ENCODE peak calls at places on chromosomes 6 and 20, in six cellular contexts. One of them, this sample, is unnamed.

GRCh38 chr6:42230320-42231034 is 12.8 kb upstream of the MRPS10 start:
- DNase-seq in colonic mucosa: no peak
- DNase-seq in osteoblast: peak; percentile 54
- DNase-seq in mammary epithelial cell: no peak
- DNase-seq in cardiac muscle cell: no peak
- DNase-seq in suprapubic skin: no peak
- DNase-seq in this sample: no peak

GRCh38 chr6:152124432-152125074 is 317.1 kb downstream of the ESR1 start:
- DNase-seq in mammary epithelial cell: peak; percentile 49
- DNase-seq in cardiac muscle cell: peak; percentile 62
- DNase-seq in osteoblast: peak; percentile 85
- DNase-seq in colonic mucosa: no peak
- DNase-seq in suprapubic skin: no peak
- DNase-seq in this sample: no peak

GRCh38 chr20:52150440-52151258 is 40.9 kb downstream of the ZFP64 start:
- DNase-seq in osteoblast: peak; percentile 85
- DNase-seq in suprapubic skin: no peak
- DNase-seq in mammary epithelial cell: peak; percentile 26
- DNase-seq in cardiac muscle cell: peak; percentile 56
- DNase-seq in colonic mucosa: peak; percentile 32
- DNase-seq in this sample: no peak

GRCh38 chr20:36824142-36824940 is 50.8 kb upstream of the DSN1 start:
- DNase-seq in colonic mucosa: no peak
- DNase-seq in cardiac muscle cell: no peak
- DNase-seq in suprapubic skin: no peak
- DNase-seq in osteoblast: peak; percentile 78
- DNase-seq in mammary epithelial cell: peak; percentile 73
- DNase-seq in this sample: no peak

GRCh38 chr20:51070635-51071034 is 47.7 kb upstream of the KCNG1 start:
- DNase-seq in osteoblast: no peak
- DNase-seq in suprapubic skin: no peak
- DNase-seq in cardiac muscle cell: no peak
- DNase-seq in mammary epithelial cell: no peak
- DNase-seq in colonic mucosa: no peak
- DNase-seq in this sample: no peak

GRCh38 chr6:85323435-85324040 is 126.3 kb upstream of the NT5E start:
- DNase-seq in osteoblast: peak; percentile 85
- DNase-seq in suprapubic skin: peak; percentile 83
- DNase-seq in colonic mucosa: peak; percentile 83
- DNase-seq in cardiac muscle cell: peak; percentile 88
- DNase-seq in mammary epithelial cell: peak; percentile 66
- DNase-seq in this sample: peak; percentile 50

GRCh38 chr6:113642714-113643442 is 214.3 kb upstream of the MARCKS start:
- DNase-seq in osteoblast: no peak
- DNase-seq in cardiac muscle cell: peak; percentile 96
- DNase-seq in colonic mucosa: peak; percentile 95
- DNase-seq in suprapubic skin: no peak
- DNase-seq in mammary epithelial cell: no peak
- DNase-seq in this sample: no peak

GRCh38 chr6:53246924-53247323 is 98.3 kb upstream of the GCM1 start:
- DNase-seq in mammary epithelial cell: no peak
- DNase-seq in osteoblast: peak; percentile 19
- DNase-seq in suprapubic skin: no peak
- DNase-seq in cardiac muscle cell: no peak
- DNase-seq in colonic mucosa: no peak
- DNase-seq in this sample: no peak

GRCh38 chr6:45086685-45087084 is 241.4 kb upstream of the RUNX2 start:
- DNase-seq in colonic mucosa: no peak
- DNase-seq in mammary epithelial cell: no peak
- DNase-seq in osteoblast: no peak
- DNase-seq in cardiac muscle cell: no peak
- DNase-seq in suprapubic skin: no peak
- DNase-seq in this sample: no peak

GRCh38 chr6:166605752-166606151 is 19.3 kb upstream of the RAMACL start:
- DNase-seq in osteoblast: no peak
- DNase-seq in mammary epithelial cell: no peak
- DNase-seq in suprapubic skin: no peak
- DNase-seq in cardiac muscle cell: no peak
- DNase-seq in colonic mucosa: no peak
- DNase-seq in this sample: no peak

GRCh38 chr6:126657556-126658129 is 317.7 kb downstream of the CENPW start:
- DNase-seq in cardiac muscle cell: peak; percentile 23
- DNase-seq in osteoblast: no peak
- DNase-seq in mammary epithelial cell: peak; percentile 32
- DNase-seq in suprapubic skin: no peak
- DNase-seq in colonic mucosa: peak; percentile 36
- DNase-seq in this sample: no peak

GRCh38 chr6:160030103-160030502 is 61.2 kb downstream of the IGF2R start:
- DNase-seq in mammary epithelial cell: peak; percentile 69
- DNase-seq in suprapubic skin: peak; percentile 83
- DNase-seq in osteoblast: peak; percentile 93
- DNase-seq in cardiac muscle cell: peak; percentile 87
- DNase-seq in colonic mucosa: peak; percentile 60
- DNase-seq in this sample: peak; percentile 87

GRCh38 chr6:6131492-6132109 is 124.9 kb upstream of the NRN1 start:
- DNase-seq in mammary epithelial cell: peak; percentile 21
- DNase-seq in osteoblast: peak; percentile 59
- DNase-seq in colonic mucosa: no peak
- DNase-seq in suprapubic skin: no peak
- DNase-seq in cardiac muscle cell: peak; percentile 9
- DNase-seq in this sample: no peak

GRCh38 chr6:3037578-3038365 is 30.5 kb upstream of the RIPK1 start:
- DNase-seq in cardiac muscle cell: no peak
- DNase-seq in suprapubic skin: no peak
- DNase-seq in osteoblast: no peak
- DNase-seq in colonic mucosa: no peak
- DNase-seq in mammary epithelial cell: no peak
- DNase-seq in this sample: no peak

GRCh38 chr20:57651977-57652864 is 32.0 kb upstream of the ZBP1 start:
- DNase-seq in mammary epithelial cell: no peak
- DNase-seq in colonic mucosa: peak; percentile 16
- DNase-seq in osteoblast: peak; percentile 54
- DNase-seq in cardiac muscle cell: no peak
- DNase-seq in suprapubic skin: peak; percentile 57
- DNase-seq in this sample: peak; percentile 13

GRCh38 chr6:108565893-108566292 is 5.2 kb downstream of the FOXO3 start:
- DNase-seq in mammary epithelial cell: peak; percentile 52
- DNase-seq in colonic mucosa: peak; percentile 44
- DNase-seq in suprapubic skin: peak; percentile 82
- DNase-seq in cardiac muscle cell: no peak
- DNase-seq in osteoblast: no peak
- DNase-seq in this sample: peak; percentile 87

GRCh38 chr6:110618591-110619267 is 142.3 kb upstream of the SLC22A16 start:
- DNase-seq in cardiac muscle cell: peak; percentile 28
- DNase-seq in osteoblast: no peak
- DNase-seq in mammary epithelial cell: no peak
- DNase-seq in colonic mucosa: no peak
- DNase-seq in suprapubic skin: no peak
- DNase-seq in this sample: no peak

GRCh38 chr6:111950661-111951426 is 77.6 kb upstream of the FYN start:
- DNase-seq in osteoblast: peak; percentile 76
- DNase-seq in cardiac muscle cell: no peak
- DNase-seq in colonic mucosa: no peak
- DNase-seq in suprapubic skin: peak; percentile 64
- DNase-seq in mammary epithelial cell: no peak
- DNase-seq in this sample: no peak

GRCh38 chr20:53128024-53128423 is 155.9 kb downstream of the TSHZ2 start:
- DNase-seq in cardiac muscle cell: no peak
- DNase-seq in osteoblast: no peak
- DNase-seq in colonic mucosa: no peak
- DNase-seq in mammary epithelial cell: no peak
- DNase-seq in suprapubic skin: no peak
- DNase-seq in this sample: no peak

GRCh38 chr6:24325978-24326377 is 31.9 kb downstream of the DCDC2 start:
- DNase-seq in cardiac muscle cell: no peak
- DNase-seq in mammary epithelial cell: no peak
- DNase-seq in osteoblast: no peak
- DNase-seq in suprapubic skin: no peak
- DNase-seq in colonic mucosa: no peak
- DNase-seq in this sample: no peak

GRCh38 chr20:53579581-53580375 is 13.9 kb downstream of the ZNF217 start:
- DNase-seq in suprapubic skin: no peak
- DNase-seq in mammary epithelial cell: peak; percentile 80
- DNase-seq in colonic mucosa: peak; percentile 51
- DNase-seq in osteoblast: no peak
- DNase-seq in cardiac muscle cell: no peak
- DNase-seq in this sample: peak; percentile 33

GRCh38 chr6:128173290-128173689 is 272.4 kb upstream of the THEMIS start:
- DNase-seq in mammary epithelial cell: peak; percentile 71
- DNase-seq in osteoblast: no peak
- DNase-seq in colonic mucosa: no peak
- DNase-seq in suprapubic skin: no peak
- DNase-seq in cardiac muscle cell: no peak
- DNase-seq in this sample: no peak

GRCh38 chr6:43924222-43924702 is 154.3 kb downstream of the VEGFA start:
- DNase-seq in cardiac muscle cell: no peak
- DNase-seq in colonic mucosa: no peak
- DNase-seq in suprapubic skin: peak; percentile 58
- DNase-seq in osteoblast: peak; percentile 86
- DNase-seq in mammary epithelial cell: peak; percentile 54
- DNase-seq in this sample: no peak

GRCh38 chr6:108556250-108556649 is 4.5 kb upstream of the FOXO3 start:
- DNase-seq in mammary epithelial cell: no peak
- DNase-seq in colonic mucosa: no peak
- DNase-seq in suprapubic skin: no peak
- DNase-seq in osteoblast: no peak
- DNase-seq in cardiac muscle cell: no peak
- DNase-seq in this sample: no peak

GRCh38 chr20:51386586-51386985 is 155.9 kb downstream of the NFATC2 start:
- DNase-seq in suprapubic skin: peak; percentile 40
- DNase-seq in colonic mucosa: no peak
- DNase-seq in mammary epithelial cell: no peak
- DNase-seq in osteoblast: no peak
- DNase-seq in cardiac muscle cell: no peak
- DNase-seq in this sample: no peak

GRCh38 chr20:63017826-63018411 is 11.2 kb upstream of the BHLHE23 start:
- DNase-seq in colonic mucosa: no peak
- DNase-seq in suprapubic skin: no peak
- DNase-seq in osteoblast: no peak
- DNase-seq in cardiac muscle cell: no peak
- DNase-seq in mammary epithelial cell: no peak
- DNase-seq in this sample: no peak

GRCh38 chr6:19024737-19025136 is 637.6 kb downstream of the RNF144B start:
- DNase-seq in osteoblast: no peak
- DNase-seq in colonic mucosa: no peak
- DNase-seq in mammary epithelial cell: peak; percentile 37
- DNase-seq in suprapubic skin: no peak
- DNase-seq in cardiac muscle cell: peak; percentile 84
- DNase-seq in this sample: no peak

GRCh38 chr6:138957903-138958302 is 30.1 kb downstream of the REPS1 start:
- DNase-seq in colonic mucosa: no peak
- DNase-seq in cardiac muscle cell: no peak
- DNase-seq in osteoblast: no peak
- DNase-seq in mammary epithelial cell: no peak
- DNase-seq in suprapubic skin: no peak
- DNase-seq in this sample: no peak

GRCh38 chr20:20637998-20638397 is 74.4 kb downstream of the RALGAPA2 start:
- DNase-seq in osteoblast: no peak
- DNase-seq in cardiac muscle cell: no peak
- DNase-seq in mammary epithelial cell: no peak
- DNase-seq in suprapubic skin: no peak
- DNase-seq in colonic mucosa: no peak
- DNase-seq in this sample: no peak

GRCh38 chr6:106608080-106608668 is 21.1 kb downstream of the RTN4IP1 start:
- DNase-seq in mammary epithelial cell: peak; percentile 66
- DNase-seq in colonic mucosa: peak; percentile 55
- DNase-seq in suprapubic skin: no peak
- DNase-seq in osteoblast: peak; percentile 53
- DNase-seq in cardiac muscle cell: peak; percentile 64
- DNase-seq in this sample: no peak

GRCh38 chr6:105594272-105594671 is 191.4 kb upstream of the PREP start:
- DNase-seq in suprapubic skin: no peak
- DNase-seq in osteoblast: no peak
- DNase-seq in cardiac muscle cell: no peak
- DNase-seq in mammary epithelial cell: no peak
- DNase-seq in colonic mucosa: no peak
- DNase-seq in this sample: no peak

GRCh38 chr6:34957184-34957904 is 68.3 kb downstream of the ANKS1A start:
- DNase-seq in cardiac muscle cell: no peak
- DNase-seq in colonic mucosa: no peak
- DNase-seq in osteoblast: no peak
- DNase-seq in mammary epithelial cell: no peak
- DNase-seq in suprapubic skin: no peak
- DNase-seq in this sample: peak; percentile 29
- H3K4me1 ChIP-seq in cardiac muscle cell: peaks cover 18% of the 10 kb centered on the region
- H3K4me1 ChIP-seq in colonic mucosa: no peaks in the 10 kb centered on the region
- H3K4me1 ChIP-seq in osteoblast: peaks cover 13% of the 10 kb centered on the region
- H3K4me1 ChIP-seq in mammary epithelial cell: peaks cover 5% of the 10 kb centered on the region
- H3K4me1 ChIP-seq in suprapubic skin: peaks cover 6% of the 10 kb centered on the region
- H3K4me1 ChIP-seq in this sample: peaks cover 5% of the 10 kb centered on the region

GRCh38 chr6:12968290-12968689 is 251.7 kb downstream of the PHACTR1 start:
- DNase-seq in mammary epithelial cell: no peak
- DNase-seq in osteoblast: no peak
- DNase-seq in suprapubic skin: no peak
- DNase-seq in cardiac muscle cell: no peak
- DNase-seq in colonic mucosa: no peak
- DNase-seq in this sample: no peak

GRCh38 chr6:12969933-12970332 is 253.4 kb downstream of the PHACTR1 start:
- DNase-seq in colonic mucosa: no peak
- DNase-seq in osteoblast: no peak
- DNase-seq in cardiac muscle cell: no peak
- DNase-seq in mammary epithelial cell: no peak
- DNase-seq in suprapubic skin: no peak
- DNase-seq in this sample: no peak

GRCh38 chr6:12968839-12969558 is 252.4 kb downstream of the PHACTR1 start:
- DNase-seq in cardiac muscle cell: peak; percentile 75
- DNase-seq in suprapubic skin: no peak
- DNase-seq in colonic mucosa: no peak
- DNase-seq in mammary epithelial cell: no peak
- DNase-seq in osteoblast: no peak
- DNase-seq in this sample: no peak

GRCh38 chr6:12963566-12963965 is 247.0 kb downstream of the PHACTR1 start:
- DNase-seq in mammary epithelial cell: no peak
- DNase-seq in cardiac muscle cell: no peak
- DNase-seq in colonic mucosa: no peak
- DNase-seq in osteoblast: no peak
- DNase-seq in suprapubic skin: no peak
- DNase-seq in this sample: no peak

GRCh38 chr6:12967686-12968085 is 251.1 kb downstream of the PHACTR1 start:
- DNase-seq in mammary epithelial cell: no peak
- DNase-seq in osteoblast: no peak
- DNase-seq in cardiac muscle cell: no peak
- DNase-seq in suprapubic skin: no peak
- DNase-seq in colonic mucosa: no peak
- DNase-seq in this sample: no peak
- H3K4me1 ChIP-seq in mammary epithelial cell: no peaks in the 10 kb centered on the region
- H3K4me1 ChIP-seq in osteoblast: no peaks in the 10 kb centered on the region
- H3K4me1 ChIP-seq in cardiac muscle cell: peaks cover 25% of the 10 kb centered on the region
- H3K4me1 ChIP-seq in suprapubic skin: peaks cover 10% of the 10 kb centered on the region
- H3K4me1 ChIP-seq in colonic mucosa: no peaks in the 10 kb centered on the region
- H3K4me1 ChIP-seq in this sample: no peaks in the 10 kb centered on the region

GRCh38 chr6:129698430-129698829 is 11.5 kb downstream of the ARHGAP18 start:
- DNase-seq in colonic mucosa: no peak
- DNase-seq in mammary epithelial cell: no peak
- DNase-seq in cardiac muscle cell: no peak
- DNase-seq in osteoblast: no peak
- DNase-seq in suprapubic skin: no peak
- DNase-seq in this sample: no peak
- H3K4me1 ChIP-seq in colonic mucosa: peaks cover 5% of the 10 kb centered on the region
- H3K4me1 ChIP-seq in mammary epithelial cell: peaks cover 31% of the 10 kb centered on the region
- H3K4me1 ChIP-seq in cardiac muscle cell: no peaks in the 10 kb centered on the region
- H3K4me1 ChIP-seq in osteoblast: peaks cover 55% of the 10 kb centered on the region
- H3K4me1 ChIP-seq in suprapubic skin: peaks cover 24% of the 10 kb centered on the region
- H3K4me1 ChIP-seq in this sample: no peaks in the 10 kb centered on the region

GRCh38 chr6:36599791-36600209 is 5.6 kb downstream of the SRSF3 start:
- DNase-seq in colonic mucosa: no peak
- DNase-seq in osteoblast: peak; percentile 21
- DNase-seq in suprapubic skin: peak; percentile 72
- DNase-seq in cardiac muscle cell: peak; percentile 45
- DNase-seq in mammary epithelial cell: peak; percentile 51
- DNase-seq in this sample: no peak
- H3K4me1 ChIP-seq in colonic mucosa: peaks cover 8% of the 10 kb centered on the region
- H3K4me1 ChIP-seq in osteoblast: peaks cover 65% of the 10 kb centered on the region
- H3K4me1 ChIP-seq in suprapubic skin: peaks cover 80% of the 10 kb centered on the region
- H3K4me1 ChIP-seq in cardiac muscle cell: peaks cover 33% of the 10 kb centered on the region
- H3K4me1 ChIP-seq in mammary epithelial cell: peaks cover 50% of the 10 kb centered on the region
- H3K4me1 ChIP-seq in this sample: peaks cover 3% of the 10 kb centered on the region

This sample was measured in uterus.